ENCODE peak calls at places on chromosomes 13 and 19, in eight cellular contexts. One of them, this sample, is unnamed.

GRCh38 chr13:22749626-22750025 is 431.2 kb upstream of the SGCG start:
- DNase-seq in mesendoderm: no peak
- DNase-seq in IMR-90: no peak
- DNase-seq in MM.1S: no peak
- DNase-seq in SK-N-SH: no peak
- DNase-seq in A549: no peak
- DNase-seq in GM23338: no peak
- DNase-seq in neuronal stem cell: no peak
- DNase-seq in this sample: no peak

GRCh38 chr13:33761744-33762143 is 56.2 kb upstream of the RFC3 start:
- DNase-seq in SK-N-SH: peak; percentile 15
- DNase-seq in A549: peak; percentile 12
- DNase-seq in GM23338: peak; percentile 43
- DNase-seq in neuronal stem cell: no peak
- DNase-seq in IMR-90: no peak
- DNase-seq in MM.1S: no peak
- DNase-seq in mesendoderm: peak; percentile 33
- DNase-seq in this sample: peak; percentile 70

GRCh38 chr19:17205237-17206140 is 9.7 kb upstream of the USE1 start:
- DNase-seq in A549: peak; percentile 57
- DNase-seq in MM.1S: peak; percentile 53
- DNase-seq in mesendoderm: peak; percentile 81
- DNase-seq in GM23338: peak; percentile 90
- DNase-seq in IMR-90: peak; percentile 34
- DNase-seq in SK-N-SH: peak; percentile 74
- DNase-seq in neuronal stem cell: no peak
- DNase-seq in this sample: peak; percentile 87

GRCh38 chr19:16969127-16969526 is 57.5 kb downstream of the CPAMD8 start:
- DNase-seq in SK-N-SH: no peak
- DNase-seq in GM23338: peak; percentile 28
- DNase-seq in A549: no peak
- DNase-seq in mesendoderm: peak; percentile 26
- DNase-seq in neuronal stem cell: no peak
- DNase-seq in MM.1S: no peak
- DNase-seq in IMR-90: no peak
- DNase-seq in this sample: peak; percentile 75

GRCh38 chr19:7230826-7231225 is 63.4 kb downstream of the INSR start:
- DNase-seq in SK-N-SH: no peak
- DNase-seq in neuronal stem cell: no peak
- DNase-seq in GM23338: no peak
- DNase-seq in IMR-90: no peak
- DNase-seq in MM.1S: no peak
- DNase-seq in mesendoderm: no peak
- DNase-seq in A549: no peak
- DNase-seq in this sample: no peak

GRCh38 chr19:1473056-1473400 is 6.0 kb downstream of the C19orf25 start:
- DNase-seq in IMR-90: no peak
- DNase-seq in mesendoderm: no peak
- DNase-seq in neuronal stem cell: no peak
- DNase-seq in GM23338: no peak
- DNase-seq in SK-N-SH: no peak
- DNase-seq in MM.1S: no peak
- DNase-seq in A549: no peak
- DNase-seq in this sample: no peak

GRCh38 chr13:18212873-18213272 is 968.8 kb downstream of the TUBA3C start:
- DNase-seq in MM.1S: no peak
- DNase-seq in neuronal stem cell: peak; percentile 32
- DNase-seq in GM23338: peak; percentile 13
- DNase-seq in IMR-90: peak; percentile 1
- DNase-seq in A549: no peak
- DNase-seq in mesendoderm: peak; percentile 63
- DNase-seq in SK-N-SH: no peak
- DNase-seq in this sample: no peak

GRCh38 chr19:41939861-41940442 is 11.7 kb upstream of the ERFL start:
- DNase-seq in neuronal stem cell: no peak
- DNase-seq in SK-N-SH: peak; percentile 87
- DNase-seq in MM.1S: no peak
- DNase-seq in GM23338: peak; percentile 77
- DNase-seq in mesendoderm: peak; percentile 57
- DNase-seq in IMR-90: no peak
- DNase-seq in A549: peak; percentile 78
- DNase-seq in this sample: peak; percentile 89

GRCh38 chr13:77874406-77874805 is 44.2 kb downstream of the EDNRB start:
- DNase-seq in GM23338: no peak
- DNase-seq in MM.1S: no peak
- DNase-seq in neuronal stem cell: no peak
- DNase-seq in A549: no peak
- DNase-seq in SK-N-SH: no peak
- DNase-seq in IMR-90: peak; percentile 80
- DNase-seq in mesendoderm: no peak
- DNase-seq in this sample: no peak

GRCh38 chr13:44967656-44968451 is 21.4 kb downstream of the NUFIP1 start:
- DNase-seq in mesendoderm: no peak
- DNase-seq in MM.1S: no peak
- DNase-seq in IMR-90: peak; percentile 31
- DNase-seq in neuronal stem cell: no peak
- DNase-seq in GM23338: no peak
- DNase-seq in SK-N-SH: no peak
- DNase-seq in A549: no peak
- DNase-seq in this sample: no peak

GRCh38 chr19:876089-876488 is 16.6 kb downstream of the CFD start:
- DNase-seq in A549: no peak
- DNase-seq in mesendoderm: no peak
- DNase-seq in MM.1S: no peak
- DNase-seq in IMR-90: no peak
- DNase-seq in neuronal stem cell: no peak
- DNase-seq in GM23338: no peak
- DNase-seq in SK-N-SH: no peak
- DNase-seq in this sample: no peak

GRCh38 chr13:76014618-76015315 is 378.6 kb downstream of the LMO7 start:
- DNase-seq in MM.1S: no peak
- DNase-seq in IMR-90: peak; percentile 80
- DNase-seq in SK-N-SH: no peak
- DNase-seq in mesendoderm: no peak
- DNase-seq in neuronal stem cell: no peak
- DNase-seq in GM23338: no peak
- DNase-seq in A549: no peak
- DNase-seq in this sample: peak; percentile 19

GRCh38 chr19:14770944-14771839 is 7.2 kb downstream of the ADGRE2 start:
- DNase-seq in mesendoderm: no peak
- DNase-seq in GM23338: no peak
- DNase-seq in MM.1S: no peak
- DNase-seq in SK-N-SH: no peak
- DNase-seq in A549: no peak
- DNase-seq in neuronal stem cell: no peak
- DNase-seq in IMR-90: no peak
- DNase-seq in this sample: no peak

GRCh38 chr13:27793377-27794074 is 1.2 kb downstream of the GSX1 start:
- DNase-seq in mesendoderm: no peak
- DNase-seq in A549: no peak
- DNase-seq in SK-N-SH: no peak
- DNase-seq in GM23338: peak; percentile 51
- DNase-seq in IMR-90: no peak
- DNase-seq in neuronal stem cell: no peak
- DNase-seq in MM.1S: no peak
- DNase-seq in this sample: no peak

GRCh38 chr19:3366104-3366760 is at the start of gene NFIC:
- DNase-seq in SK-N-SH: peak; percentile 84
- DNase-seq in IMR-90: peak; percentile 79
- DNase-seq in mesendoderm: peak; percentile 63
- DNase-seq in GM23338: peak; percentile 77
- DNase-seq in A549: no peak
- DNase-seq in MM.1S: no peak
- DNase-seq in neuronal stem cell: no peak
- DNase-seq in this sample: no peak

GRCh38 chr13:62357887-62358645 is 942.4 kb upstream of the PCDH20 start:
- DNase-seq in MM.1S: peak; percentile 33
- DNase-seq in A549: peak; percentile 6
- DNase-seq in IMR-90: peak; percentile 71
- DNase-seq in mesendoderm: peak; percentile 94
- DNase-seq in GM23338: peak; percentile 89
- DNase-seq in neuronal stem cell: peak; percentile 77
- DNase-seq in SK-N-SH: no peak
- DNase-seq in this sample: peak; percentile 87

GRCh38 chr13:114118763-114119123 is 13.7 kb downstream of the RASA3 start:
- DNase-seq in mesendoderm: no peak
- DNase-seq in MM.1S: no peak
- DNase-seq in A549: peak; percentile 55
- DNase-seq in GM23338: no peak
- DNase-seq in neuronal stem cell: no peak
- DNase-seq in IMR-90: peak; percentile 74
- DNase-seq in SK-N-SH: peak; percentile 43
- DNase-seq in this sample: no peak
- H3K4me1 ChIP-seq in mesendoderm: peaks cover 4% of the 10 kb centered on the region
- H3K4me1 ChIP-seq in MM.1S: no peaks in the 10 kb centered on the region
- H3K4me1 ChIP-seq in A549: peaks cover 33% of the 10 kb centered on the region
- H3K4me1 ChIP-seq in GM23338: peaks cover 20% of the 10 kb centered on the region
- H3K4me1 ChIP-seq in neuronal stem cell: peaks cover 36% of the 10 kb centered on the region
- H3K4me1 ChIP-seq in IMR-90: peaks cover 41% of the 10 kb centered on the region
- H3K4me1 ChIP-seq in SK-N-SH: peaks cover 37% of the 10 kb centered on the region
- H3K4me1 ChIP-seq in this sample: no peaks in the 10 kb centered on the region

DNA sequence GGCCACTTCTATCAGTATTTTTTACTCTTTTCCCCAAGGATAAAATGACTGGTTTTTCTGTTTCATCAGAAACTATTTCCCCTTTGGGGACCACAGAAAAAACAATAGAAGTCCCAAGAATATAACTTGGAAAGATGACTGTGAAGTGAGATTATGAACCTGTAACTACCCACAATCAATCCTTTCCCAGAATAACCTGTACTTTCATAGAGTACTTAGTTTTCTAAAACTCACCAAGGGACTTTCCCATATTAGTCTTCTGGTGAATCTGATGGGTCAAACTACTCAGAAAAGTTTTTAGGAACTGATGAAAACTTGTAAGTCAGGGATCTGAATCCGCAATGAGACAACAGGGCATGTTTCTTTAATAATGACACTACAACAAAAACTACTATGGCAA is 62.6 kb downstream of the STK24 start:
- DNase-seq in MM.1S: no peak
- DNase-seq in SK-N-SH: no peak
- DNase-seq in mesendoderm: no peak
- DNase-seq in GM23338: no peak
- DNase-seq in IMR-90: no peak
- DNase-seq in neuronal stem cell: no peak
- DNase-seq in A549: no peak
- DNase-seq in this sample: no peak
- H3K27ac ChIP-seq in MM.1S: no peak overlapping the region
- H3K27ac ChIP-seq in SK-N-SH: no peak overlapping the region
- H3K27ac ChIP-seq in mesendoderm: no peak overlapping the region
- H3K27ac ChIP-seq in GM23338: no peak overlapping the region
- H3K27ac ChIP-seq in IMR-90: no peak overlapping the region
- H3K27ac ChIP-seq in neuronal stem cell: no peak overlapping the region
- H3K27ac ChIP-seq in A549: no peak overlapping the region
- H3K27ac ChIP-seq in this sample: no peak overlapping the region

GRCh38 chr13:40993987-40994386 is 25.1 kb downstream of the ELF1 start:
- DNase-seq in neuronal stem cell: no peak
- DNase-seq in A549: no peak
- DNase-seq in mesendoderm: peak; percentile 91
- DNase-seq in SK-N-SH: no peak
- DNase-seq in IMR-90: no peak
- DNase-seq in MM.1S: no peak
- DNase-seq in GM23338: peak; percentile 86
- DNase-seq in this sample: no peak

GRCh38 chr13:40992678-40993077 is 26.4 kb downstream of the ELF1 start:
- DNase-seq in SK-N-SH: peak; percentile 30
- DNase-seq in neuronal stem cell: no peak
- DNase-seq in IMR-90: no peak
- DNase-seq in A549: no peak
- DNase-seq in GM23338: no peak
- DNase-seq in MM.1S: peak; percentile 11
- DNase-seq in mesendoderm: peak; percentile 23
- DNase-seq in this sample: peak; percentile 62

GRCh38 chr13:40995997-40996396 is 23.1 kb downstream of the ELF1 start:
- DNase-seq in MM.1S: no peak
- DNase-seq in SK-N-SH: no peak
- DNase-seq in GM23338: no peak
- DNase-seq in neuronal stem cell: no peak
- DNase-seq in A549: no peak
- DNase-seq in mesendoderm: no peak
- DNase-seq in IMR-90: no peak
- DNase-seq in this sample: no peak

GRCh38 chr13:40994581-40995230 is 24.4 kb downstream of the ELF1 start:
- DNase-seq in SK-N-SH: no peak
- DNase-seq in mesendoderm: no peak
- DNase-seq in IMR-90: no peak
- DNase-seq in neuronal stem cell: no peak
- DNase-seq in GM23338: no peak
- DNase-seq in A549: no peak
- DNase-seq in MM.1S: peak; percentile 50
- DNase-seq in this sample: no peak

GRCh38 chr13:40993119-40993518 is 26.0 kb downstream of the ELF1 start:
- DNase-seq in SK-N-SH: no peak
- DNase-seq in mesendoderm: peak; percentile 71
- DNase-seq in GM23338: peak; percentile 53
- DNase-seq in A549: no peak
- DNase-seq in MM.1S: peak; percentile 23
- DNase-seq in IMR-90: no peak
- DNase-seq in neuronal stem cell: no peak
- DNase-seq in this sample: no peak
- H3K4me2 ChIP-seq in SK-N-SH: no peak overlapping the region
- H3K4me2 ChIP-seq in mesendoderm: no peak overlapping the region
- H3K4me2 ChIP-seq in GM23338: no peak overlapping the region
- H3K4me2 ChIP-seq in A549: no peak overlapping the region
- H3K4me2 ChIP-seq in MM.1S: no peak overlapping the region
- H3K4me2 ChIP-seq in IMR-90: no peak overlapping the region
- H3K4me2 ChIP-seq in neuronal stem cell: no peak overlapping the region
- H3K4me2 ChIP-seq in this sample: no peak overlapping the region

GRCh38 chr13:110685305-110685704 is 20.6 kb downstream of the CARS2 start:
- DNase-seq in neuronal stem cell: no peak
- DNase-seq in IMR-90: peak; percentile 44
- DNase-seq in GM23338: no peak
- DNase-seq in mesendoderm: no peak
- DNase-seq in SK-N-SH: no peak
- DNase-seq in A549: no peak
- DNase-seq in MM.1S: no peak
- DNase-seq in this sample: no peak
- H3K4me1 ChIP-seq in neuronal stem cell: no peaks in the 10 kb centered on the region
- H3K4me1 ChIP-seq in IMR-90: peaks cover 3% of the 10 kb centered on the region
- H3K4me1 ChIP-seq in GM23338: no peaks in the 10 kb centered on the region
- H3K4me1 ChIP-seq in mesendoderm: no peaks in the 10 kb centered on the region
- H3K4me1 ChIP-seq in SK-N-SH: no peaks in the 10 kb centered on the region
- H3K4me1 ChIP-seq in A549: no peaks in the 10 kb centered on the region
- H3K4me1 ChIP-seq in MM.1S: no peaks in the 10 kb centered on the region
- H3K4me1 ChIP-seq in this sample: no peaks in the 10 kb centered on the region

GRCh38 chr19:30228113-30228725 is 144.0 kb upstream of the ZNF536 start:
- DNase-seq in MM.1S: no peak
- DNase-seq in A549: no peak
- DNase-seq in IMR-90: no peak
- DNase-seq in GM23338: peak; percentile 54
- DNase-seq in SK-N-SH: peak; percentile 80
- DNase-seq in mesendoderm: peak; percentile 25
- DNase-seq in neuronal stem cell: no peak
- DNase-seq in this sample: no peak
- H3K27ac ChIP-seq in MM.1S: no peak overlapping the region
- H3K27ac ChIP-seq in A549: no peak overlapping the region
- H3K27ac ChIP-seq in IMR-90: no peak overlapping the region
- H3K27ac ChIP-seq in GM23338: no peak overlapping the region
- H3K27ac ChIP-seq in SK-N-SH: peak overlapping the region; percentile 89
- H3K27ac ChIP-seq in mesendoderm: no peak overlapping the region
- H3K27ac ChIP-seq in neuronal stem cell: no peak overlapping the region
- H3K27ac ChIP-seq in this sample: peak overlapping the region; percentile 62

GRCh38 chr19:40279761-40280607 is 5.2 kb downstream of the AKT2 start:
- DNase-seq in GM23338: no peak
- DNase-seq in IMR-90: no peak
- DNase-seq in neuronal stem cell: no peak
- DNase-seq in mesendoderm: peak; percentile 65
- DNase-seq in MM.1S: no peak
- DNase-seq in A549: no peak
- DNase-seq in SK-N-SH: peak; percentile 7
- DNase-seq in this sample: peak; percentile 73
- H3K4me2 ChIP-seq in GM23338: no peak overlapping the region
- H3K4me2 ChIP-seq in IMR-90: no peak overlapping the region
- H3K4me2 ChIP-seq in neuronal stem cell: no peak overlapping the region
- H3K4me2 ChIP-seq in mesendoderm: no peak overlapping the region
- H3K4me2 ChIP-seq in MM.1S: no peak overlapping the region
- H3K4me2 ChIP-seq in A549: no peak overlapping the region
- H3K4me2 ChIP-seq in SK-N-SH: no peak overlapping the region
- H3K4me2 ChIP-seq in this sample: peak overlapping the region; percentile 92

This sample was measured in Karpas-422.